ENCODE peak calls at places on chromosomes 2 and 18, in ten cellular contexts. W is heart left ventricle, S is gastrocnemius medialis, E is PC-3, R is stomach, N is aorta, K is neural progenitor cell, M is psoas muscle, L is IMR-90, O is fibroblast of pulmonary artery. G is an unnamed sample.

GRCh38 chr2:24586955-24587354 is 95.9 kb downstream of the NCOA1 start:
- DNase-seq in W (no peak), S (no peak), E (no peak), R (no peak), N (no peak), K (no peak), M (no peak), L (no peak), O (no peak), G (no peak)

GRCh38 chr2:160694631-160695030 is 201.0 kb upstream of the RBMS1 start:
- DNase-seq in W (no peak), S (no peak), E (no peak), R (no peak), N (no peak), K (no peak), M (no peak), L (peak; percentile 4), O (no peak), G (no peak)

GRCh38 chr2:120820885-120821279 is 85.2 kb downstream of the GLI2 start:
- DNase-seq in W (peak; percentile 46), S (no peak), E (no peak), R (no peak), N (peak; percentile 67), K (no peak), M (peak; percentile 58), L (peak; percentile 84), O (peak; percentile 55), G (no peak)

GRCh38 chr18:24421831-24422230 is 4.6 kb upstream of the IMPACT start:
- DNase-seq in W (no peak), S (no peak), E (no peak), R (no peak), N (no peak), K (no peak), M (no peak), L (no peak), O (peak; percentile 29), G (no peak)

GRCh38 chr18:72672364-72673151 is 128.4 kb upstream of the CBLN2 start:
- DNase-seq in W (no peak), S (no peak), E (peak; percentile 62), R (no peak), N (no peak), K (peak; percentile 49), M (no peak), L (peak; percentile 11), O (peak; percentile 38), G (peak; percentile 19)

GRCh38 chr2:218008060-218009040 is 5.6 kb upstream of the TNS1 start:
- DNase-seq in W (no peak), S (no peak), E (no peak), R (no peak), N (no peak), K (no peak), M (no peak), L (peak; percentile 79), O (peak; percentile 44), G (no peak)

GRCh38 chr2:168529054-168529833 is 73.2 kb downstream of the CERS6 start:
- DNase-seq in W (no peak), S (no peak), E (peak; percentile 50), R (no peak), N (no peak), K (no peak), M (no peak), L (no peak), O (no peak), G (no peak)

GRCh38 chr2:150681120-150681796 is 193.8 kb upstream of the RND3 start:
- DNase-seq in W (no peak), S (no peak), E (peak; percentile 86), R (no peak), N (no peak), K (no peak), M (no peak), L (peak; percentile 97), O (peak; percentile 96), G (peak; percentile 65)

GRCh38 chr18:79380816-79381806 is 14.6 kb upstream of the NFATC1 start:
- DNase-seq in W (peak; percentile 66), S (no peak), E (peak; percentile 71), R (peak; percentile 74), N (peak; percentile 79), K (peak; percentile 85), M (peak; percentile 84), L (peak; percentile 29), O (peak; percentile 60), G (peak; percentile 23)

GRCh38 chr2:63651361-63651760 is 62.6 kb downstream of the MDH1 start:
- DNase-seq in W (no peak), S (no peak), E (no peak), R (no peak), N (no peak), K (no peak), M (no peak), L (no peak), O (no peak), G (no peak)

GRCh38 chr2:241208058-241208457 is 19.6 kb downstream of the ANO7 start:
- DNase-seq in W (no peak), S (no peak), E (no peak), R (no peak), N (no peak), K (no peak), M (no peak), L (no peak), O (no peak), G (no peak)

GRCh38 chr2:11446733-11447248 is 19.2 kb downstream of the E2F6 start:
- DNase-seq in W (peak; percentile 44), S (peak; percentile 21), E (peak; percentile 66), R (peak; percentile 48), N (peak; percentile 54), K (peak; percentile 80), M (no peak), L (peak; percentile 67), O (peak; percentile 81), G (peak; percentile 61)

GRCh38 chr2:6294791-6295190 is 570.9 kb downstream of the CMPK2 start:
- DNase-seq in W (no peak), S (no peak), E (no peak), R (no peak), N (no peak), K (no peak), M (no peak), L (no peak), O (no peak), G (no peak)

GRCh38 chr2:212727751-212728150 is 189.1 kb upstream of the ERBB4 start:
- DNase-seq in W (no peak), S (no peak), E (no peak), R (no peak), N (no peak), K (no peak), M (no peak), L (no peak), O (no peak), G (peak; percentile 73)

GRCh38 chr18:5309888-5310470 is 14.5 kb upstream of the ZBTB14 start:
- DNase-seq in W (no peak), S (no peak), E (no peak), R (no peak), N (no peak), K (no peak), M (no peak), L (no peak), O (no peak), G (no peak)

DNA sequence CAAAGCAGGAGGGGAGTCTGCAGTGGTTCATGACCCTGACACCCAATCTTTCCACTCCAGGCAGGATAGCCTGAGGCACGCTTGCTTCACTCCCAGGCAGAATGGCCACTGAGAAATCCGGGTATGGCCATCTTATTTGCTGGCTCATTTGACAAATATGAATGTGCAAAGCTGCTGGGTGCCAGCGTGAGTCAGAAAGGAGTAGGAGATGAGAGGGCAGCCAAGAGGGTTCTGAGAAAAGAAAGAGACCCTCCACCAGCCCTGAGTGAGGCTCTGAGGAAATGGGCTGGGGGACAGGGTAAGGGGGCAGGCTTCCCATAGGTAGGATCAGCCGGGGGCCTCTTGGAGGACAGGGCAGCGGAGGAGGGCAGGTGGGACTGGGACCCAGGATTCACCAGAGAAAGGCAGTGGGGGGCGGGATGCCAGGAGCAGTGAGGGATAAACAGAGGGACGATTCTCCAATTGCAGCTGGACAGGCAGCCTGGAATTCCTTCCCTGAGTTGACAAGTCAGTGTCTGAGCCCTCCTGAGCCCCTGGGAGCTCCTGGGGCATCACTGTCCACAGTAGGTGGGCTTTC is 15.2 kb downstream of the RAMP1 start:
- DNase-seq in W (no peak), S (no peak), E (peak; percentile 90), R (no peak), N (peak; percentile 67), K (no peak), M (peak; percentile 69), L (peak; percentile 76), O (peak; percentile 50), G (peak; percentile 88)
- H3K4me3 ChIP-seq in W (no peak overlapping the region), S (no peak overlapping the region), E (peak overlapping the region; percentile 44), R (no peak overlapping the region), N (no peak overlapping the region), K (no peak overlapping the region), M (no peak overlapping the region), L (no peak overlapping the region), O (no peak overlapping the region), G (no peak overlapping the region)

GRCh38 chr18:27185025-27185763 is at the start of gene CHST9:
- DNase-seq in W (peak; percentile 40), S (no peak), E (no peak), R (peak; percentile 27), N (no peak), K (peak; percentile 73), M (peak; percentile 58), L (no peak), O (no peak), G (no peak)
- H3K4me3 ChIP-seq in W (peak within 1 kb of the TSS; percentile 51), S (peak within 1 kb of the TSS; percentile 47), E (no peak within 1 kb of the TSS), R (peak within 1 kb of the TSS; percentile 58), N (no peak within 1 kb of the TSS), K (peak within 1 kb of the TSS; percentile 69), M (peak within 1 kb of the TSS; percentile 62), L (no peak within 1 kb of the TSS), O (no peak within 1 kb of the TSS), G (peak within 1 kb of the TSS; percentile 41)

DNA sequence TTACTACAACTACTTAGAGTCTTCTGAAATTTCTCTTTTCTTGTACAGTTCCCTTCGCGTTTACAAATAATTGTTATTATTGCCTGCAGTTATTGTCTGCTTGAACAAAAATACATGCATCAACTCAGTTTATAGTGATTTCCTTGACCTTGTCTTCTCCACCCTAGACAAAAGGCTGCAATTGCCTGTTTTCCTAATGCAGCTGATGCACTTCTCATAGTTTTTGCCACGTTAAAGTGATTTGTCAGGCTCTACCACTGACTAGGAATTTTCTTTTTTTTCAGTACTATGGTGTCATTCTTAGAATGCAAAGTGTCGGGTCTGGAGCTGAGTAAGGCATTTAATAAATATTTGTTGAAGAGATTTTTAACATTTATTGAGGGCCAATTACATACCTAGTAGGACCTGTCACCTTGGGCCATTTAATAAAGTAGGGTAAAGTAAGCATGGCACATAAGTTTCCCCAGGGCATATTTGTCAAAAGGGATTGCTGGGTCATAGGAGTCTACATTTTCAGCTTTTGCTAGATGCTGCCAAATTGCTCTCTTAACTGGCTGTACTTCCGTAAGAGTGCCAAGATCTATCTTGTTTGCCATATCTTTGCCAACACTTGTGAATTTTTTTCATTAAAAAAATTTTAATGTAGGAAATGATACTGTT is 24.1 kb downstream of the ACSL3 start:
- DNase-seq in W (no peak), S (no peak), E (peak; percentile 71), R (no peak), N (no peak), K (no peak), M (no peak), L (no peak), O (no peak), G (no peak)
- H3K4me3 ChIP-seq in W (no peak overlapping the region), S (peak overlapping the region; percentile 26), E (peak overlapping the region; percentile 17), R (no peak overlapping the region), N (no peak overlapping the region), K (no peak overlapping the region), M (peak overlapping the region; percentile 19), L (no peak overlapping the region), O (no peak overlapping the region), G (no peak overlapping the region)

DNA sequence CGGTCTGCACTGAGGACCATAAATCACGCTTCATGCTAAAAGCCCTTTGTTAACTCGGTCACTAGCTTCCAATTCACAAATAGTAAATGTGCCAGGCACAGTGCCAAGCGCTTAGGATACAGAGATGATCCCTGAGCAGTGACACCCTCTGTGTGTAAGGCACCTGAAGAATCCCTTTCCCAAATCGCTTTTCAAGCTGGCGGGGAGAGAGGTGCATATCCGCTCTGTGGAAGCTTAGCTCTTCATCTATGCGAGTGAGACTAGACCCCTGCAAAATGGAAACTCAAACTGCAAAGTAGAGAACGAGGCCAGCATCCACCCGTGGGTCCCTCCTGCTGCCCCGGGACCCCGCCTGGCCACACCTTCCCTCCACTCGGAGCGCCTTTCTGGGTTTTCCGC is 2.4 kb downstream of the PIEZO2 start:
- DNase-seq in W (no peak), S (no peak), E (no peak), R (no peak), N (no peak), K (no peak), M (no peak), L (no peak), O (no peak), G (no peak)
- H3K4me3 ChIP-seq in W (no peak overlapping the region), S (no peak overlapping the region), E (no peak overlapping the region), R (no peak overlapping the region), N (no peak overlapping the region), K (no peak overlapping the region), M (no peak overlapping the region), L (no peak overlapping the region), O (peak overlapping the region; percentile 69), G (no peak overlapping the region)

G was measured in bronchial epithelial cell.